ENCODE peak calls at places on chromosomes 11 and 22, in four cellular contexts. Q is fibroblast of lung, I is lung, P is cardiac muscle cell. R is an unnamed sample.

GRCh38 chr11:112785717-112786116 is 175.5 kb upstream of the NCAM1 start:
- DNase-seq in I (no peak), Q (peak), P (peak), R (no peak)

GRCh38 chr11:34309970-34310369 is 47.8 kb downstream of the ABTB2 start:
- DNase-seq in P (no peak), Q (no peak), I (no peak), R (no peak)

GRCh38 chr22:31650391-31650790 is 11.6 kb downstream of the PISD start:
- DNase-seq in I (no peak), Q (peak), P (peak), R (no peak)

GRCh38 chr11:117045196-117045595 is 53.0 kb downstream of the SIK3 start:
- DNase-seq in I (no peak), Q (peak), P (peak), R (no peak)

GRCh38 chr11:130278745-130279144 is 36.0 kb downstream of the ZBTB44 start:
- DNase-seq in I (no peak), Q (peak), P (peak), R (no peak)

GRCh38 chr11:60077216-60077817 is 11.1 kb upstream of the MS4A2 start:
- DNase-seq in P (no peak), I (no peak), Q (no peak), R (no peak)

GRCh38 chr11:132361011-132361550 is 990.7 kb downstream of the NTM start:
- DNase-seq in Q (no peak), P (no peak), I (no peak), R (no peak)

GRCh38 chr11:116459233-116459632 is 313.6 kb downstream of the BUD13 start:
- DNase-seq in Q (no peak), I (no peak), P (no peak), R (no peak)

GRCh38 chr11:10751581-10751940 is 515 bp downstream of the CTR9 start:
- DNase-seq in Q (no peak), P (no peak), I (no peak), R (no peak)

GRCh38 chr11:47723041-47723440 is 7.9 kb upstream of the AGBL2 start:
- DNase-seq in Q (no peak), I (no peak), P (no peak), R (no peak)

R was measured in left ventricle myocardium superior.